ENCODE peak calls at places on chromosomes 6 and 20, in eight cellular contexts. Z is psoas muscle; D is coronary artery; S is DND-41; N is tibial nerve; E is RWPE1; M is SK-N-MC; U is CD8-positive, alpha-beta T cell. I is an unnamed sample.

GRCh38 chr20:24673678-24674570 is 204.5 kb downstream of the SYNDIG1 start:
- DNase-seq in M (no peak), Z (no peak), S (no peak), N (no peak), E (peak), D (no peak), U (no peak), I (peak)

GRCh38 chr6:128848169-128848935 is 34.6 kb upstream of the LAMA2 start:
- DNase-seq in D (no peak), U (no peak), Z (no peak), N (no peak), S (no peak), M (no peak), E (no peak), I (peak)

GRCh38 chr6:43634702-43635303 is 837 bp upstream of the MAD2L1BP start:
- DNase-seq in M (no peak), S (no peak), D (no peak), E (no peak), Z (no peak), N (no peak), U (no peak), I (no peak)

GRCh38 chr6:22784611-22785010 is 215.2 kb downstream of the HDGFL1 start:
- DNase-seq in M (no peak), E (no peak), Z (no peak), S (no peak), N (no peak), U (no peak), D (no peak), I (peak)

GRCh38 chr6:98980814-98981213 is 33.1 kb upstream of the FBXL4 start:
- DNase-seq in U (no peak), E (no peak), D (no peak), Z (no peak), S (no peak), N (no peak), M (no peak), I (no peak)

GRCh38 chr6:14633453-14633852 is 515.9 kb downstream of the CD83 start:
- DNase-seq in N (no peak), D (no peak), Z (no peak), S (no peak), M (no peak), U (no peak), E (no peak), I (no peak)

GRCh38 chr20:35279040-35279439 is 1.1 kb upstream of the MMP24OS start:
- DNase-seq in S (no peak), Z (no peak), U (no peak), M (no peak), D (no peak), N (no peak), E (peak), I (no peak)

GRCh38 chr20:43477193-43477592 is 19.5 kb downstream of the SRSF6 start:
- DNase-seq in Z (no peak), U (no peak), D (no peak), E (no peak), S (no peak), N (no peak), M (no peak), I (no peak)

GRCh38 chr20:13613917-13614316 is 24.8 kb downstream of the TASP1 start:
- DNase-seq in D (no peak), N (no peak), E (no peak), Z (no peak), U (no peak), M (no peak), S (no peak), I (no peak)

GRCh38 chr6:100554228-100554627 is 89.5 kb upstream of the SIM1 start:
- DNase-seq in U (no peak), N (no peak), Z (no peak), S (no peak), E (no peak), M (no peak), D (no peak), I (no peak)

GRCh38 chr20:24989162-24989561 is 3.4 kb downstream of the APMAP start:
- DNase-seq in N (no peak), D (peak), E (no peak), Z (no peak), M (no peak), S (no peak), U (no peak), I (no peak)

GRCh38 chr6:76347539-76347938 is 275.1 kb upstream of the IMPG1 start:
- DNase-seq in E (no peak), D (no peak), S (no peak), Z (no peak), N (no peak), M (no peak), U (no peak), I (no peak)

GRCh38 chr6:158799051-158799792 is 19.9 kb downstream of the EZR start:
- DNase-seq in M (peak), S (no peak), U (no peak), E (no peak), Z (no peak), N (no peak), D (no peak), I (peak)

GRCh38 chr6:114707081-114707480 is 364.3 kb upstream of the HS3ST5 start:
- DNase-seq in M (no peak), Z (no peak), D (no peak), S (no peak), N (no peak), U (no peak), E (no peak), I (no peak)

GRCh38 chr6:139544699-139545052 is 170.2 kb upstream of the CITED2 start:
- DNase-seq in U (no peak), E (no peak), M (no peak), S (no peak), N (no peak), Z (no peak), D (no peak), I (no peak)

GRCh38 chr6:82783587-82784253 is 281.9 kb downstream of the UBE3D start:
- DNase-seq in M (no peak), E (no peak), D (no peak), S (no peak), U (no peak), N (no peak), Z (no peak), I (no peak)

GRCh38 chr6:158621694-158622544 is 22.6 kb downstream of the DYNLT1 start:
- DNase-seq in U (no peak), E (no peak), N (no peak), D (no peak), Z (no peak), S (no peak), M (no peak), I (no peak)

GRCh38 chr6:152356659-152357058 is 280.5 kb downstream of the SYNE1 start:
- DNase-seq in U (no peak), M (no peak), D (no peak), E (peak), S (peak), Z (no peak), N (no peak), I (peak)

GRCh38 chr6:149723771-149724417 is 6.0 kb upstream of the LATS1 start:
- DNase-seq in E (peak), S (peak), Z (no peak), M (no peak), U (no peak), N (peak), D (no peak), I (peak)

GRCh38 chr6:21305827-21306469 is 287.6 kb upstream of the SOX4 start:
- DNase-seq in D (no peak), E (peak), Z (no peak), N (no peak), S (no peak), M (peak), U (no peak), I (no peak)

GRCh38 chr6:38110407-38111025 is 291.0 kb downstream of the ZFAND3 start:
- DNase-seq in N (no peak), D (no peak), Z (peak), S (no peak), E (no peak), U (no peak), M (no peak), I (no peak)

GRCh38 chr20:62362991-62363919 is 3.9 kb downstream of the LAMA5 start:
- DNase-seq in Z (peak), E (no peak), S (no peak), N (no peak), U (no peak), D (peak), M (no peak), I (no peak)

DNA sequence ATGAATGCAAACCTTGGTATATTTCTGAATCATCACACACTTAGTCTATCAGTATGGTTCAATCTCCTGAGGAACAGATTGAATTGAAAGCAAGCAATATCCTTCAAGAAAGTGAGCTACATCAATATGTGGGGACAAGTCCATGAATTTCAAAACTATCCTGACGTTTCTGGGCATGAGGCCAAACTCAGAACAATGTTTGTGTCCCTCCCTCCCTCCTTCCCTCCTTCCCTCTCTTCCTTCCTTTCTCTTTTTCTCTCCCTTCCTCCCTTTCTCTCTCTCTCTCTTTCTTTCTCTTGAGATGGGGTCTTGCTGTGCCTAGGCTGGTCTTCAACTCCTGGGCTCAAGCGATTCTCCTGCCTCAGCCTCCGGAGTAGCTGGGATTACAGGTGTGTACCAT is 27.9 kb upstream of the SYNCRIP start:
- DNase-seq in S (no peak), M (no peak), U (no peak), N (no peak), D (no peak), Z (no peak), E (no peak), I (peak)
- H3K27ac ChIP-seq in S (no peak), M (no peak), U (no peak), N (peak), D (no peak), Z (no peak), E (peak), I (no peak)

DNA sequence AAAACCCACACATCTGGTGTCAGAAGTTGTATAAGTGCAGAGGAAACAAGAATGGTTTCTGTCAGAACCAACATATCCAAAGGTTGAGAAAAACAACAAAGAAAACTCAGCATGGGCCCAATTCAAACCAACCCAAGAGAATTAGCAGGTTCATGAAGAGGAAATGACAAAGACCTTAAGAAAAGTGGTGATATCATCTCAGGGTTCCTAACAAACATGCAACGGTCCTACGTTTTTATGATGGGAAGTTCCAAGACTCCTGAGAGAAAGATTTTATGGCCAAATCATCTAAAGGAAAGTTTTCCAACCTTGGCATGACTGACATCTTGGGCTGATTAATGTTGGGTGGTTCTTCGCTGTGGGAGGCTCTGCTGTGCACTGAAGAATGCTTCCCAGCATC is 23.0 kb downstream of the TFB1M start:
- DNase-seq in E (no peak), U (no peak), S (no peak), Z (no peak), N (no peak), D (no peak), M (no peak), I (no peak)
- H3K27ac ChIP-seq in E (no peak), U (no peak), S (no peak), Z (no peak), N (no peak), D (no peak), M (peak), I (no peak)

DNA sequence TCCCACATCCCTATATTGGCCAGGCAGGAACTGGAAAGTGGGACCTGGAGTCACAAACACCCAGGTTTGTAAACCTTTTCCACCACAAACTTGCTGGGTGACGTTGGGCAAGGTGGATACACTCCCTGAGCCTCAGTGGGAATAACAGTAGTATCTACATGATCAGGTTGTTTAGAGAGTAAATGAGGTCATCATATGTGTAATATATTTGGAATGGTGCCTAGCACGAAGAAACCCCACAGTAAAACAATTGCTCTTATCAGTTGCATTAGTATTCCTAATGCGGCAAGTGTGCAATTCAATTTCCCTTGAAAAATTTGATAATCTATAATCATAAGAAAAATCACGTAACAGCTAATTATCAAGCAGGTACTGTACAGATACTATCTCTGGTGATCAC is 51.9 kb downstream of the HIVEP2 start:
- DNase-seq in Z (no peak), M (no peak), N (no peak), S (no peak), D (no peak), E (peak), U (no peak), I (no peak)
- H3K27ac ChIP-seq in Z (peak), M (no peak), N (no peak), S (no peak), D (no peak), E (no peak), U (no peak), I (peak)

GRCh38 chr6:81606965-81607381 is 145.5 kb downstream of the TENT5A start:
- DNase-seq in M (no peak), U (no peak), E (no peak), N (no peak), S (no peak), Z (no peak), D (no peak), I (no peak)
- H3K27ac ChIP-seq in M (no peak), U (no peak), E (no peak), N (no peak), S (no peak), Z (no peak), D (no peak), I (peak)

GRCh38 chr20:49846206-49846807 is 33.7 kb downstream of the SLC9A8 start:
- DNase-seq in S (peak), M (no peak), N (peak), Z (no peak), U (no peak), D (no peak), E (peak), I (peak)

GRCh38 chr20:49838546-49838945 is 25.9 kb downstream of the SLC9A8 start:
- DNase-seq in S (no peak), Z (no peak), M (no peak), N (no peak), D (no peak), U (no peak), E (no peak), I (no peak)

GRCh38 chr20:49843770-49844169 is 31.1 kb downstream of the SLC9A8 start:
- DNase-seq in U (no peak), N (no peak), E (no peak), Z (no peak), D (no peak), S (no peak), M (no peak), I (no peak)

GRCh38 chr20:49843139-49843538 is 30.5 kb downstream of the SLC9A8 start:
- DNase-seq in M (no peak), U (no peak), Z (no peak), E (no peak), S (no peak), N (no peak), D (no peak), I (no peak)
- H3K27ac ChIP-seq in M (no peak), U (no peak), Z (no peak), E (no peak), S (no peak), N (no peak), D (peak), I (no peak)

DNA sequence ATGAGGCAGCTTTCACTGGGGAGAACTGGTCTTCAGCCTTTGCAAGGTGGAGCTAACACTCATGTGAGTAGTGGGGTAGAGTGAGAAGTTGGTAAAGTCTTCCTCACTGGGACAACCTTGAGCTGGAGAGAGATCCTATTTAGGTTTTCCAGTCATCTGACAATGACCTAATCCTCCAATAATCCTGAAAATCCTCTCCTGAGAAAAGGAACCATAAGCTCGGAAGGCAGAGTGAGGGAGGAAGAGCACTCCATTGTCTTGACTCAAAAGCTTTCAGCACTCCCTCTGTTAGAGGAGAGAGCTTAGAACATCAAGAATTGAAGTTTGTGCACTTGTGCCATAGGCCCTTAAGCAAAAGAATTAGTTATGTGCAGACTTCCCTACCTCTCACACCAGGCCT is 77.8 kb downstream of the TRAM2 start:
- DNase-seq in N (no peak), D (no peak), E (no peak), M (no peak), U (no peak), S (no peak), Z (no peak), I (no peak)
- H3K27ac ChIP-seq in N (peak), D (peak), E (peak), M (no peak), U (no peak), S (no peak), Z (peak), I (peak)

GRCh38 chr20:53087034-53087777 is 115.0 kb downstream of the TSHZ2 start:
- DNase-seq in N (peak), Z (no peak), U (no peak), S (no peak), M (no peak), D (no peak), E (no peak), I (no peak)

GRCh38 chr20:53084408-53084997 is 112.3 kb downstream of the TSHZ2 start:
- DNase-seq in U (no peak), N (no peak), D (no peak), M (no peak), E (no peak), Z (no peak), S (no peak), I (no peak)

GRCh38 chr20:53083411-53083810 is 111.3 kb downstream of the TSHZ2 start:
- DNase-seq in N (no peak), M (no peak), E (no peak), S (no peak), D (no peak), U (no peak), Z (no peak), I (no peak)

GRCh38 chr20:53088786-53089185 is 116.6 kb downstream of the TSHZ2 start:
- DNase-seq in M (no peak), N (no peak), D (no peak), Z (no peak), S (no peak), E (no peak), U (no peak), I (no peak)

DNA sequence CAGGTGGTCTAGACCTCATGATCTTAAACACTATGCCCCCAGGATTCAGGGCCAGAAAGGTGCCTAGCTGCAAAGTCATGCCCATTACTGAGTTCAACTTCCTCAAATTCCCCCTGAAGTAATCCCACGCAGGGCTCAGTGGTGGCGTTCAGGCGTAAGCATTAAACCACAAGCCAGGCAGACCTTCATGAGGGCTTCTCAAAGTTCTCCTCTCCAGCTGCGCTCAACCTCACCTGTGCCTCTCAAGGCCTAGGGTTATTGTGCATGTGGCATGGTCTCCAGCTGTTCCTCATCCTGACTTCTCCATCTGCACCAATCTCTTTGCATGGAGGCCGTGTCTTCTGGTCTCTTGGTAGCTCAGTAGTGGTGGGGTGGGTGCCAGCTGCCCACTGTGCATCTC is 113.6 kb downstream of the TSHZ2 start:
- DNase-seq in N (no peak), E (no peak), M (no peak), S (no peak), D (no peak), U (no peak), Z (no peak), I (no peak)
- H3K27ac ChIP-seq in N (no peak), E (no peak), M (no peak), S (no peak), D (no peak), U (no peak), Z (no peak), I (no peak)

GRCh38 chr6:39339111-39339510 is 16.6 kb upstream of the KCNK16 start:
- DNase-seq in Z (no peak), D (no peak), N (no peak), U (no peak), M (no peak), S (no peak), E (no peak), I (no peak)

GRCh38 chr6:39338406-39338805 is 15.9 kb upstream of the KCNK16 start:
- DNase-seq in U (no peak), Z (no peak), D (no peak), N (no peak), S (no peak), E (no peak), M (no peak), I (no peak)

GRCh38 chr6:39333626-39334025 is 11.1 kb upstream of the KCNK16 start:
- DNase-seq in N (peak), D (no peak), M (no peak), E (no peak), Z (no peak), S (no peak), U (no peak), I (no peak)

GRCh38 chr6:39334039-39334438 is 11.5 kb upstream of the KCNK16 start:
- DNase-seq in M (no peak), N (no peak), U (no peak), E (no peak), D (no peak), S (no peak), Z (no peak), I (no peak)

DNA sequence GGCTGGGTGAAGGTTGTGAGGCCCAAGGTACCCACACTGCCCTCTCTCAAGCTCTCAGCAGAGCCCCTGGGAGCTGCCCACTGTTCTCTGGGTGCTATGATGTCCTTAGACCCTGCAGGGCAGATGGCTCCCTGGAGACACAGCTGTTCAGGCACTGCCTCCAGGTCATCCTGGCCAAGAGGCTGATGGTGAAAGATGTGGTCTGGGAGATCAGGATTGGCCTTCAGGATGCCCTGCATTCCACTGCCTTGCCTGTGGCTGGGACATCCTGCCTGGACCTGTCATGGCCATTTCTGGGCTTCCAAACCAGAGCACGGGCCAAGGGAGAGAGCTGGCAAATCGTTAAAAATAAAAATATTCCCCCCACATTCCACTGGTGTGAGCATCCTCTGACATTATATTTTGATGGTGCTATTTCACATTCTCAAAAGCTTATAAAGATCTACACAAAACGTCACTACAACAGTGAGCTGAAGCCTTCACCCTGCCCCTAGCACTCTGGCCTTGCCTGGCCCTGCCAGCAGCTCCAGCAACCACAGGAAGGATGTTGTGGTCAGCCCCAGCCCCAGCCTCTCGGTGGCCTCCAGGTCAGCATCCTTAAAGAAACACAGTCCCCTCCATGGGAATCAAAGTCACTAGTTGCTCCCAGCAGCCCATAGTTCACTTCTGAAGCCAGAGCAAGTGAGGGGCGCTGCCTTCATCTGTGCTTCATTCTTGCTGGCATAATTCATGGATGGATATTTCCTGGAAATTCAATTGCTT is 13.5 kb upstream of the KCNK16 start:
- DNase-seq in U (no peak), D (no peak), N (no peak), Z (no peak), S (peak), M (no peak), E (no peak), I (peak)
- H3K27ac ChIP-seq in U (no peak), D (peak), N (no peak), Z (no peak), S (no peak), M (no peak), E (peak), I (no peak)